ENCODE peak calls at places on chromosome 10, in four cellular contexts. H, B, G and Q are unnamed samples.

GRCh38 chr10:6518791-6519430 is 61.2 kb downstream of the PRKCQ start:
- DNase-seq in G (no peak), H (no peak), B (no peak), Q (no peak)

GRCh38 chr10:86169066-86169465 is 197.5 kb downstream of the GRID1 start:
- DNase-seq in G (no peak), B (no peak), H (no peak), Q (no peak)

GRCh38 chr10:93138113-93138870 is 64.6 kb downstream of the CYP26A1 start:
- DNase-seq in G (peak; percentile 65), H (no peak), B (no peak), Q (no peak)

GRCh38 chr10:1187855-1188555 is 131.8 kb downstream of the WDR37 start:
- DNase-seq in G (no peak), B (no peak), H (no peak), Q (no peak)

GRCh38 chr10:54559498-54559897 is 241.5 kb downstream of the PCDH15 start:
- DNase-seq in G (no peak), H (no peak), B (no peak), Q (no peak)

GRCh38 chr10:48902096-48902495 is 37.5 kb downstream of the LRRC18 start:
- DNase-seq in B (no peak), H (no peak), G (peak; percentile 13), Q (no peak)

GRCh38 chr10:87733081-87733480 is 73.4 kb downstream of the PAPSS2 start:
- DNase-seq in B (no peak), G (no peak), H (no peak), Q (no peak)

GRCh38 chr10:86151613-86152012 is 215.0 kb downstream of the GRID1 start:
- DNase-seq in H (no peak), B (no peak), G (no peak), Q (no peak)

GRCh38 chr10:6204063-6204340 is 1.3 kb downstream of the PFKFB3 start:
- DNase-seq in B (no peak), H (no peak), G (no peak), Q (peak; percentile 50)

GRCh38 chr10:70782401-70783055 is 2.6 kb downstream of the TBATA start:
- DNase-seq in H (no peak), G (no peak), B (no peak), Q (no peak)

GRCh38 chr10:69278446-69278963 is at the start of gene HK1:
- DNase-seq in H (no peak), B (no peak), G (no peak), Q (peak; percentile 34)

GRCh38 chr10:132534348-132535064 is 3.1 kb upstream of the INPP5A start:
- DNase-seq in B (no peak), H (no peak), G (no peak), Q (no peak)

GRCh38 chr10:103814626-103815370 is 40.6 kb downstream of the SH3PXD2A start:
- DNase-seq in H (no peak), G (no peak), B (no peak), Q (no peak)

GRCh38 chr10:37976880-37977203 is 395 bp upstream of the ZNF25 start:
- DNase-seq in H (no peak), B (no peak), G (no peak), Q (no peak)

GRCh38 chr10:5527332-5528200 is 2.8 kb downstream of the CALML3 start:
- DNase-seq in H (peak; percentile 32), B (no peak), G (no peak), Q (no peak)

GRCh38 chr10:4647138-4647785 is 178.7 kb upstream of the AKR1E2 start:
- DNase-seq in G (no peak), H (no peak), B (no peak), Q (no peak)

GRCh38 chr10:75038335-75038734 is 73.1 kb upstream of the SAMD8 start:
- DNase-seq in H (no peak), B (no peak), G (peak; percentile 37), Q (peak; percentile 62)

GRCh38 chr10:79079490-79080355 is 11.0 kb downstream of the ZMIZ1 start:
- DNase-seq in G (no peak), H (no peak), B (peak; percentile 41), Q (peak; percentile 85)

GRCh38 chr10:20993387-20994170 is 96.5 kb upstream of the NEBL start:
- DNase-seq in H (no peak), B (no peak), G (no peak), Q (no peak)

GRCh38 chr10:118870467-118871243 is 115.9 kb upstream of the CACUL1 start:
- DNase-seq in B (peak; percentile 52), G (no peak), H (no peak), Q (peak; percentile 31)

GRCh38 chr10:36802523-36803153 is 322.8 kb upstream of the ANKRD30A start:
- DNase-seq in B (no peak), G (no peak), H (no peak), Q (no peak)

GRCh38 chr10:378930-379704 is 243.9 kb downstream of the ZMYND11 start:
- DNase-seq in H (no peak), G (no peak), B (no peak), Q (no peak)

GRCh38 chr10:77609781-77610272 is 27.8 kb downstream of the KCNMA1 start:
- DNase-seq in G (no peak), B (no peak), H (no peak), Q (no peak)

GRCh38 chr10:76333801-76334200 is 902.4 kb downstream of the LRMDA start:
- DNase-seq in B (no peak), H (no peak), G (no peak), Q (no peak)

GRCh38 chr10:103124420-103125096 is 68.5 kb downstream of the NT5C2 start:
- DNase-seq in B (no peak), G (no peak), H (no peak), Q (no peak)

GRCh38 chr10:102614888-102615287 is 29.4 kb upstream of the TRIM8 start:
- DNase-seq in H (no peak), G (no peak), B (no peak), Q (no peak)

GRCh38 chr10:65040796-65041195 is 1519.6 kb downstream of the REEP3 start:
- DNase-seq in G (no peak), B (no peak), H (no peak), Q (no peak)

GRCh38 chr10:120953897-120954296 is 102.7 kb downstream of the WDR11 start:
- DNase-seq in B (no peak), G (no peak), H (no peak), Q (no peak)

GRCh38 chr10:35119378-35119777 is 7.3 kb upstream of the CREM start:
- DNase-seq in H (no peak), B (no peak), G (no peak), Q (no peak)

GRCh38 chr10:78209987-78210386 is 176.3 kb downstream of the RPS24 start:
- DNase-seq in G (no peak), H (no peak), B (no peak), Q (no peak)

GRCh38 chr10:70115948-70116682 is 16.5 kb downstream of the AIFM2 start:
- DNase-seq in G (peak; percentile 56), B (peak; percentile 45), H (peak; percentile 7), Q (peak; percentile 52)

GRCh38 chr10:124532106-124532641 is 70.6 kb downstream of the LHPP start:
- DNase-seq in B (peak; percentile 41), H (no peak), G (no peak), Q (no peak)

GRCh38 chr10:58513189-58514101 is 773 bp downstream of the BICC1 start:
- DNase-seq in H (no peak), G (peak; percentile 56), B (peak; percentile 87), Q (peak; percentile 43)

GRCh38 chr10:133128126-133129081 is 31.6 kb upstream of the KNDC1 start:
- DNase-seq in B (no peak), G (no peak), H (no peak), Q (no peak)

GRCh38 chr10:104339469-104340098 is 1.3 kb upstream of the ITPRIP start:
- DNase-seq in G (peak; percentile 73), B (peak; percentile 42), H (no peak), Q (no peak)

GRCh38 chr10:29011511-29011910 is 277.4 kb upstream of the LYZL1 start:
- DNase-seq in H (no peak), B (no peak), G (no peak), Q (no peak)

GRCh38 chr10:20573924-20574323 is 323.2 kb downstream of the NEBL start:
- DNase-seq in H (no peak), G (no peak), B (no peak), Q (no peak)

GRCh38 chr10:10677479-10677878 is 340.2 kb upstream of the CELF2 start:
- DNase-seq in B (peak; percentile 24), H (no peak), G (peak; percentile 68), Q (peak; percentile 5)

GRCh38 chr10:80966326-80966986 is 428.8 kb downstream of the SH2D4B start:
- DNase-seq in G (no peak), H (no peak), B (no peak), Q (no peak)